ENCODE peak calls at places on chromosomes 5 and 9, in seven cellular contexts. F, E, T, P, Z, W and L are unnamed samples.

GRCh38 chr9:93896496-93897033 is 58.6 kb downstream of the BARX1 start:
- DNase-seq in T (peak), P (no peak), Z (no peak), W (no peak), E (peak), F (peak), L (peak)

GRCh38 chr9:134161647-134162046 is 2.7 kb downstream of the RNU6ATAC start:
- DNase-seq in P (no peak), W (no peak), Z (no peak), E (no peak), T (no peak), F (no peak), L (no peak)

GRCh38 chr9:2639786-2640185 is 18.2 kb downstream of the VLDLR start:
- DNase-seq in P (no peak), W (no peak), F (no peak), Z (no peak), T (no peak), E (no peak), L (no peak)

GRCh38 chr5:68884893-68885292 is 208.9 kb upstream of the SLC30A5 start:
- DNase-seq in P (no peak), F (no peak), E (no peak), W (no peak), Z (no peak), T (no peak), L (no peak)

GRCh38 chr5:35198681-35199080 is 31.6 kb downstream of the PRLR start:
- DNase-seq in E (no peak), P (no peak), Z (no peak), W (peak), T (no peak), F (no peak), L (no peak)

GRCh38 chr9:447230-448025 is 232.8 kb downstream of the DOCK8 start:
- DNase-seq in P (no peak), E (no peak), F (no peak), Z (peak), T (no peak), W (no peak), L (no peak)

GRCh38 chr5:59768204-59769040 is 125.1 kb downstream of the PDE4D start:
- DNase-seq in W (peak), T (peak), P (peak), F (peak), E (no peak), Z (no peak), L (peak)

GRCh38 chr5:78677777-78678668 is 29.5 kb upstream of the LHFPL2 start:
- DNase-seq in P (no peak), W (peak), F (no peak), T (peak), Z (no peak), E (no peak), L (no peak)

GRCh38 chr5:30607301-30607700 is 586.2 kb upstream of the CDH6 start:
- DNase-seq in F (no peak), E (no peak), Z (no peak), T (no peak), P (no peak), W (peak), L (no peak)

GRCh38 chr9:132802121-132802795 is 75.8 kb downstream of the AK8 start:
- DNase-seq in F (no peak), Z (no peak), E (no peak), P (no peak), T (no peak), W (no peak), L (no peak)

GRCh38 chr9:4117835-4118610 is 181.8 kb downstream of the GLIS3 start:
- DNase-seq in T (no peak), F (peak), P (peak), E (no peak), Z (no peak), W (no peak), L (no peak)

GRCh38 chr5:177320879-177321278 is 9.2 kb upstream of the MXD3 start:
- DNase-seq in T (no peak), P (peak), F (peak), Z (no peak), W (no peak), E (no peak), L (no peak)

GRCh38 chr9:124017929-124018730 is 6.6 kb downstream of the LHX2 start:
- DNase-seq in F (peak), W (no peak), Z (no peak), P (no peak), E (no peak), T (peak), L (no peak)

GRCh38 chr5:60672693-60673264 is 27.2 kb downstream of the DEPDC1B start:
- DNase-seq in Z (no peak), T (no peak), E (no peak), W (no peak), P (no peak), F (no peak), L (no peak)

GRCh38 chr5:71601222-71602026 is 14.3 kb downstream of the MCCC2 start:
- DNase-seq in E (peak), P (no peak), F (no peak), T (peak), W (peak), Z (peak), L (no peak)

GRCh38 chr5:40846371-40846770 is 5.2 kb downstream of the CARD6 start:
- DNase-seq in W (no peak), P (no peak), E (no peak), Z (no peak), F (no peak), T (no peak), L (no peak)

GRCh38 chr5:156956321-156956720 is 6.7 kb downstream of the TIMD4 start:
- DNase-seq in P (no peak), W (no peak), T (no peak), E (no peak), Z (no peak), F (no peak), L (no peak)

GRCh38 chr5:177403194-177403825 is 2.8 kb upstream of the PFN3 start:
- DNase-seq in T (no peak), E (no peak), P (no peak), W (no peak), Z (peak), F (no peak), L (no peak)

GRCh38 chr5:121949885-121950284 is 11.9 kb upstream of the SRFBP1 start:
- DNase-seq in P (no peak), F (no peak), T (no peak), W (peak), E (no peak), Z (no peak), L (no peak)

GRCh38 chr5:173753307-173754168 is 134.6 kb upstream of the CPEB4 start:
- DNase-seq in Z (no peak), E (peak), P (peak), W (no peak), T (no peak), F (peak), L (no peak)

GRCh38 chr9:111980398-111980797 is 83.8 kb downstream of the UGCG start:
- DNase-seq in T (peak), P (no peak), Z (no peak), W (no peak), E (no peak), F (no peak), L (no peak)

GRCh38 chr5:39639618-39640078 is 214.9 kb upstream of the DAB2 start:
- DNase-seq in W (peak), P (no peak), Z (no peak), E (no peak), F (no peak), T (no peak), L (no peak)

GRCh38 chr5:14161825-14162556 is 18.8 kb downstream of the TRIO start:
- DNase-seq in T (no peak), Z (no peak), E (no peak), P (no peak), W (no peak), F (no peak), L (no peak)

GRCh38 chr5:176524138-176524537 is 13.1 kb downstream of the RNF44 start:
- DNase-seq in T (no peak), F (no peak), P (no peak), Z (no peak), E (no peak), W (no peak), L (peak)

GRCh38 chr9:37730256-37730655 is 23.3 kb upstream of the TRMT10B start:
- DNase-seq in Z (no peak), F (no peak), P (no peak), E (no peak), W (no peak), T (no peak), L (no peak)

GRCh38 chr5:17000296-17000939 is 64.3 kb upstream of the MYO10 start:
- DNase-seq in E (no peak), W (peak), Z (no peak), P (no peak), T (no peak), F (no peak), L (no peak)

GRCh38 chr5:77168884-77169254 is 41.6 kb upstream of the PDE8B start:
- DNase-seq in W (peak), T (no peak), F (peak), Z (no peak), E (peak), P (peak), L (no peak)

GRCh38 chr9:21974542-21975409 is 19.4 kb downstream of the CDKN2A start:
- DNase-seq in E (no peak), F (no peak), Z (no peak), P (no peak), T (no peak), W (peak), L (no peak)

GRCh38 chr9:123929870-123930831 is at the start of gene DENND1A:
- DNase-seq in W (peak), T (peak), F (peak), E (peak), Z (peak), P (peak), L (peak)

GRCh38 chr5:134647750-134648424 is 698 bp upstream of the SEC24A start:
- DNase-seq in T (peak), W (no peak), F (no peak), P (no peak), E (no peak), Z (no peak), L (no peak)

GRCh38 chr5:64210866-64211265 is 45.2 kb downstream of the RNF180 start:
- DNase-seq in Z (no peak), E (no peak), W (peak), T (no peak), F (no peak), P (no peak), L (no peak)

GRCh38 chr9:92964981-92965758 is 17.8 kb downstream of the FGD3 start:
- DNase-seq in E (peak), T (peak), Z (no peak), F (peak), W (no peak), P (peak), L (peak)

GRCh38 chr5:150734579-150735384 is 24.0 kb downstream of the DCTN4 start:
- DNase-seq in T (peak), F (peak), Z (no peak), W (no peak), E (no peak), P (peak), L (peak)

GRCh38 chr5:26388946-26389345 is 649.4 kb downstream of the CDH9 start:
- DNase-seq in Z (no peak), E (no peak), F (no peak), P (no peak), T (no peak), W (no peak), L (no peak)

GRCh38 chr5:134997015-134997414 is 29.3 kb downstream of the CATSPER3 start:
- DNase-seq in E (no peak), W (no peak), F (no peak), P (no peak), T (no peak), Z (no peak), L (no peak)

GRCh38 chr5:142499591-142500384 is 175.0 kb upstream of the SPRY4 start:
- DNase-seq in T (no peak), P (no peak), E (no peak), Z (no peak), W (no peak), F (no peak), L (no peak)

GRCh38 chr9:109705515-109705914 is 74.5 kb upstream of the PALM2AKAP2 start:
- DNase-seq in Z (no peak), W (peak), T (no peak), E (no peak), F (no peak), P (no peak), L (no peak)

GRCh38 chr9:69036319-69036718 is 767 bp downstream of the FXN start:
- DNase-seq in E (no peak), P (no peak), W (peak), Z (peak), F (no peak), T (peak), L (no peak)

GRCh38 chr5:142151436-142152382 is 43.1 kb downstream of the NDFIP1 start:
- DNase-seq in P (no peak), T (no peak), E (no peak), F (no peak), W (peak), Z (no peak), L (no peak)

GRCh38 chr5:158496624-158497023 is 603.1 kb downstream of the EBF1 start:
- DNase-seq in Z (no peak), P (no peak), E (no peak), T (no peak), F (no peak), W (no peak), L (no peak)

DNA sequence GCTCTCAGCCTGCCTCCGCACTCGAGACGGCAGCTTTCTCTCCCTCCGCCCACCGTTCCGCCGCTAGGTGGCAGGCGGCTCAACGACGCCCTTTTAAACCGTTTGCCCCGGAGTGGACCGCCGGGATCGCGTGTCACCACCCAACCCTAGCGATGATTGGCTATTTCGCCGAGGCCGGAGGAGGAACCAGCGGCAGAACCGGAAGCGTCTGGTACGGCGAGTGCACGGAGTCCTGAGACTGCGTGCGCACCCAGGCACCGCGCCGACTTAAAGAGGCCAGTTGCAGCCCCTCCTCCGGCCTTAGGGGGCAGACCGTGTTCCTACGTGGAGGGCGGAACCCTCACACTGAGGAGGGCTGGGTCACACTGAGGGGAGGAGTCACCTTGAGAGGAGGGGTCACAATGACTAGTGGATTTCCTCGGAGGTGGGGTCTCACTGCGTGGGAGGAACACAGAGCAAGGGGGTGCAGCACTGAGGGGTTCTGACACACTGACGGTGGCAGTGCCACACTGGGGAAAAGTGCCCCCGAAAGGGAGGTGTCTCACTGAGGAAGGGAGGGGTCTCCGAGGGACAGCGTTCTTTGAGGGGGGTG is 980 bp upstream of the TESK1 start:
- DNase-seq in W (peak), F (peak), T (peak), Z (peak), P (peak), E (peak), L (peak)
- H3K27ac ChIP-seq in W (peak), F (peak), T (peak), Z (peak), P (peak), E (peak), L (peak)

DNA sequence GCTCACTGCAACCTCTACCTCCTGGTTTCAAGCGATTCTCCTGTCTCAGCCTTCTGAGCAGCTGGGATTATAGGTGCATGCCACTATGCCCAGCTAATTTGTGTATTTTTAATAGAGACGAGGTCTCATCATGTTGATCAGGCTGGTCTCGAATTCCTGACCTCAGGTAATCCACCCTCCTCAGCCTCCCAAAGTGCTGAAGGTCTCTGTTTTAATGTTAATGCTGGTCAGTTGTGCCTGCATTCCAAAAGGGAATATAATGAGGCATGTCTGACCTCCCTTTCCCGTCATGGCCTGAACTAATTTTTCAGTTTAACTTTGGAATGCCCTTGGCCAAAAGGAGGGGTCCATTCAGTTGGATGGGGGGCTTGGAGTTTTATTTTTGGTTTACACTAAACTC is 1175.4 kb downstream of the MAT2B start:
- DNase-seq in P (no peak), W (no peak), T (no peak), F (no peak), Z (no peak), E (no peak), L (no peak)
- H3K4me3 ChIP-seq in P (no peak), W (no peak), T (no peak), F (no peak), Z (no peak), E (no peak), L (no peak)

GRCh38 chr9:137116027-137116507 is 1.5 kb upstream of the DPP7 start:
- DNase-seq in F (no peak), Z (no peak), T (no peak), W (no peak), E (no peak), P (no peak), L (no peak)

GRCh38 chr9:137116728-137117127 is 2.2 kb upstream of the DPP7 start:
- DNase-seq in E (no peak), T (no peak), Z (no peak), W (no peak), P (no peak), F (no peak), L (no peak)

GRCh38 chr9:137115394-137116026 is 977 bp upstream of the DPP7 start:
- DNase-seq in W (no peak), F (no peak), T (no peak), P (no peak), Z (no peak), E (no peak), L (no peak)

GRCh38 chr9:137114613-137115393 is at the start of gene DPP7:
- DNase-seq in Z (peak), F (peak), E (no peak), W (no peak), P (peak), T (peak), L (peak)

GRCh38 chr9:137117269-137117731 is 2.8 kb upstream of the DPP7 start:
- DNase-seq in P (no peak), T (no peak), E (no peak), F (no peak), W (no peak), Z (no peak), L (no peak)
- H3K27ac ChIP-seq in P (no peak), T (no peak), E (no peak), F (no peak), W (no peak), Z (no peak), L (no peak)

GRCh38 chr5:138180841-138181240 is 1.9 kb downstream of the KIF20A start:
- DNase-seq in Z (no peak), P (no peak), F (no peak), W (no peak), E (no peak), T (no peak), L (no peak)

GRCh38 chr5:138179277-138179857 is 455 bp downstream of the KIF20A start:
- DNase-seq in P (no peak), F (no peak), W (no peak), Z (no peak), E (no peak), T (no peak), L (no peak)

GRCh38 chr5:138178516-138179276 is at the start of the genes BRD8 and KIF20A:
- DNase-seq in T (peak), P (peak), Z (peak), W (peak), F (peak), E (peak), L (peak)

GRCh38 chr5:138177936-138178515 is 404 bp downstream of the BRD8 start:
- DNase-seq in W (peak), E (no peak), Z (no peak), F (no peak), P (peak), T (no peak), L (no peak)

GRCh38 chr5:138180183-138180782 is 1.4 kb downstream of the KIF20A start:
- DNase-seq in P (no peak), Z (no peak), T (no peak), E (no peak), W (peak), F (no peak), L (no peak)
- H3K4me3 ChIP-seq in P (no peak), Z (no peak), T (no peak), E (no peak), W (peak), F (no peak), L (no peak)

DNA sequence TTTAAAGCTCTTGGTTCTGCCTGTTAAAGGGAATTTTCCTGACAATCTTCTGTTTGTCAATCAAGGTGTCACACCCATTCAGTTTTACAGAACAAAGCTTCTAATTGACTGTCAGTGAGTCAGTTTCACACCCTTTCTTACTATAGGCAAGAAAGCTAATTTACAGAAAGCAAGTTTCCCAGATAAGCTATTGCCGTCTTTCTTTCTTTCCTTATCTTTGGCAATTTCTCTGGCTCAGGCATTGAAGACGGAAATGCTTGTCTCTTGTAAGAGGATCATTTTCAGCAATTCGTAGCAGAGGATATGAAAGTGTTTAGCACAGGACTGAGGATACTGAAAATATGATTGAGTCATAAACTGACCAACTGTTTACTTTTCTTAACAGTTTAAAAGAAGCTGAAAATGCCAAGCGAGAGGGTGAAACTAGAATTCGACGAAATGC is 27.0 kb downstream of the SPINK5 start:
- DNase-seq in E (no peak), F (no peak), W (no peak), Z (no peak), P (no peak), T (no peak), L (no peak)
- H3K27ac ChIP-seq in E (no peak), F (peak), W (no peak), Z (no peak), P (peak), T (no peak), L (peak)

GRCh38 chr5:139667001-139667729 is 19.0 kb downstream of the CXXC5 start:
- DNase-seq in P (no peak), E (no peak), W (no peak), F (no peak), T (no peak), Z (no peak), L (no peak)
- H3K4me3 ChIP-seq in P (no peak), E (no peak), W (no peak), F (no peak), T (peak), Z (no peak), L (no peak)

DNA sequence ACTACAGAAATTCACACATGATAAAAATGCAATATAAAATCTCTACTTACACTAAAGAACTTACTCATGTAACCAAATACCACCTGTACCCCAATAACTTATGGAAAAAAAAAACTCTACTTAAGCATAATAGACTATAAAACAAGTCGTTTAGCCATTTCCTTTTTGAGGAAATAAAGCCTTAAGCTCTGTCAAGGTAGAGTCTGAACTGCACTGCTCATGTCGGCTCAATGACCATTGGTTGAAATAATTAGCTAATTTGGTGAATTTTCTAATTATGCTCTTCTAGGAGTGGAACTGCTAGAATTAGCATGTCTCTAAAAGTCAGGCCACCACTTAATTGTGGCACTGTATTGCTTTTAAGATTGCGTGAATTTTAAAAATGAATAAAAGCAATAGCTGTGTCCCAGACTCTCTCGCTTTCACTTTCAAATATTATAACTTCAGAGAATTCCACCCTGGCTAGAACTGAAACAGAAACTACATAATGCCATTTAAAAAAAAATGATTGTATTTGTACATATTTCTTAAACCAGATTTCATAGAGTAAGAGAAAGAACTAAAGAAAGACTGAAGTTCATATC is 113.0 kb upstream of the PCA3 start:
- DNase-seq in W (no peak), P (no peak), Z (no peak), T (no peak), F (no peak), E (no peak), L (no peak)
- H3K27ac ChIP-seq in W (no peak), P (peak), Z (no peak), T (peak), F (peak), E (no peak), L (peak)